ENCODE peak calls at places on chromosomes 5 and 9, in eight cellular contexts. One of them, this sample, is unnamed.

GRCh38 chr5:139341689-139342422 is at the start of gene PAIP2:
- DNase-seq in iris pigment epithelial cell: peak; percentile 99
- DNase-seq in GM03348: peak; percentile 96
- DNase-seq in activated T-helper 1 cell treated with Interleukin-2 at 50 U/mL for 16 hours: peak; percentile 96
- DNase-seq in H4: peak; percentile 96
- DNase-seq in fibroblast of pulmonary artery: peak; percentile 98
- DNase-seq in upper lobe of left lung: peak; percentile 99
- DNase-seq in non-pigmented ciliary epithelial cell: peak; percentile 85
- DNase-seq in this sample: peak; percentile 98

GRCh38 chr9:129777769-129778130 is 24.9 kb upstream of the PTGES start:
- DNase-seq in iris pigment epithelial cell: no peak
- DNase-seq in GM03348: no peak
- DNase-seq in activated T-helper 1 cell treated with Interleukin-2 at 50 U/mL for 16 hours: no peak
- DNase-seq in H4: peak; percentile 29
- DNase-seq in fibroblast of pulmonary artery: no peak
- DNase-seq in upper lobe of left lung: no peak
- DNase-seq in non-pigmented ciliary epithelial cell: no peak
- DNase-seq in this sample: no peak

GRCh38 chr5:97751556-97751955 is 568.5 kb upstream of the RIOK2 start:
- DNase-seq in iris pigment epithelial cell: no peak
- DNase-seq in GM03348: no peak
- DNase-seq in activated T-helper 1 cell treated with Interleukin-2 at 50 U/mL for 16 hours: no peak
- DNase-seq in H4: no peak
- DNase-seq in fibroblast of pulmonary artery: no peak
- DNase-seq in upper lobe of left lung: no peak
- DNase-seq in non-pigmented ciliary epithelial cell: no peak
- DNase-seq in this sample: no peak

GRCh38 chr9:112012026-112012902 is 115.7 kb downstream of the UGCG start:
- DNase-seq in iris pigment epithelial cell: peak; percentile 95
- DNase-seq in GM03348: peak; percentile 85
- DNase-seq in activated T-helper 1 cell treated with Interleukin-2 at 50 U/mL for 16 hours: no peak
- DNase-seq in H4: peak; percentile 93
- DNase-seq in fibroblast of pulmonary artery: peak; percentile 92
- DNase-seq in upper lobe of left lung: peak; percentile 79
- DNase-seq in non-pigmented ciliary epithelial cell: peak; percentile 86
- DNase-seq in this sample: no peak

GRCh38 chr9:107175039-107175438 is 108.0 kb upstream of the RAD23B start:
- DNase-seq in iris pigment epithelial cell: peak; percentile 73
- DNase-seq in GM03348: no peak
- DNase-seq in activated T-helper 1 cell treated with Interleukin-2 at 50 U/mL for 16 hours: no peak
- DNase-seq in H4: no peak
- DNase-seq in fibroblast of pulmonary artery: peak; percentile 50
- DNase-seq in upper lobe of left lung: no peak
- DNase-seq in non-pigmented ciliary epithelial cell: no peak
- DNase-seq in this sample: no peak

GRCh38 chr5:142841511-142842255 is 71.5 kb downstream of the ARHGAP26 start:
- DNase-seq in iris pigment epithelial cell: no peak
- DNase-seq in GM03348: peak; percentile 55
- DNase-seq in activated T-helper 1 cell treated with Interleukin-2 at 50 U/mL for 16 hours: no peak
- DNase-seq in H4: no peak
- DNase-seq in fibroblast of pulmonary artery: peak; percentile 69
- DNase-seq in upper lobe of left lung: no peak
- DNase-seq in non-pigmented ciliary epithelial cell: no peak
- DNase-seq in this sample: no peak

GRCh38 chr9:132027752-132028666 is 51.7 kb downstream of the MED27 start:
- DNase-seq in iris pigment epithelial cell: peak; percentile 44
- DNase-seq in GM03348: no peak
- DNase-seq in activated T-helper 1 cell treated with Interleukin-2 at 50 U/mL for 16 hours: no peak
- DNase-seq in H4: no peak
- DNase-seq in fibroblast of pulmonary artery: peak; percentile 54
- DNase-seq in upper lobe of left lung: peak; percentile 66
- DNase-seq in non-pigmented ciliary epithelial cell: no peak
- DNase-seq in this sample: no peak

GRCh38 chr9:35733109-35733541 is 659 bp downstream of the CREB3 start:
- DNase-seq in iris pigment epithelial cell: peak; percentile 81
- DNase-seq in GM03348: peak; percentile 57
- DNase-seq in activated T-helper 1 cell treated with Interleukin-2 at 50 U/mL for 16 hours: no peak
- DNase-seq in H4: peak; percentile 65
- DNase-seq in fibroblast of pulmonary artery: peak; percentile 61
- DNase-seq in upper lobe of left lung: no peak
- DNase-seq in non-pigmented ciliary epithelial cell: no peak
- DNase-seq in this sample: no peak

GRCh38 chr9:4617752-4618151 is 44.3 kb upstream of the PLPP6 start:
- DNase-seq in iris pigment epithelial cell: no peak
- DNase-seq in GM03348: no peak
- DNase-seq in activated T-helper 1 cell treated with Interleukin-2 at 50 U/mL for 16 hours: no peak
- DNase-seq in H4: peak; percentile 4
- DNase-seq in fibroblast of pulmonary artery: no peak
- DNase-seq in upper lobe of left lung: no peak
- DNase-seq in non-pigmented ciliary epithelial cell: no peak
- DNase-seq in this sample: no peak

GRCh38 chr5:88674262-88675158 is 208.5 kb downstream of the MEF2C start:
- DNase-seq in iris pigment epithelial cell: no peak
- DNase-seq in GM03348: peak; percentile 40
- DNase-seq in activated T-helper 1 cell treated with Interleukin-2 at 50 U/mL for 16 hours: no peak
- DNase-seq in H4: peak; percentile 76
- DNase-seq in fibroblast of pulmonary artery: no peak
- DNase-seq in upper lobe of left lung: no peak
- DNase-seq in non-pigmented ciliary epithelial cell: no peak
- DNase-seq in this sample: no peak